ENCODE peak calls at places on chromosomes 11 and 22, in four cellular contexts. One of them, this sample, is unnamed.

GRCh38 chr22:22235564-22235963 is 9.0 kb upstream of the VPREB1 start:
- DNase-seq in A549: peak
- DNase-seq in GM12878: peak
- DNase-seq in HepG2: no peak
- DNase-seq in this sample: peak

GRCh38 chr22:17113600-17113999 is 7.6 kb downstream of the TMEM121B start:
- DNase-seq in A549: no peak
- DNase-seq in GM12878: no peak
- DNase-seq in HepG2: no peak
- DNase-seq in this sample: no peak

GRCh38 chr11:78313181-78313788 is 104.3 kb downstream of the GAB2 start:
- DNase-seq in A549: peak
- DNase-seq in GM12878: no peak
- DNase-seq in HepG2: peak
- DNase-seq in this sample: no peak

GRCh38 chr11:64764753-64765152 is 5.0 kb upstream of the PYGM start:
- DNase-seq in A549: no peak
- DNase-seq in GM12878: no peak
- DNase-seq in HepG2: no peak
- DNase-seq in this sample: no peak

GRCh38 chr11:88175004-88175706 is at the start of gene RAB38:
- DNase-seq in A549: peak
- DNase-seq in GM12878: no peak
- DNase-seq in HepG2: no peak
- DNase-seq in this sample: peak

GRCh38 chr11:94129505-94130335 is 1.1 kb downstream of the PANX1 start:
- DNase-seq in A549: no peak
- DNase-seq in GM12878: no peak
- DNase-seq in HepG2: no peak
- DNase-seq in this sample: no peak

GRCh38 chr11:33479216-33479615 is 221.4 kb downstream of the C11orf91 start:
- DNase-seq in A549: no peak
- DNase-seq in GM12878: no peak
- DNase-seq in HepG2: no peak
- DNase-seq in this sample: no peak

GRCh38 chr22:44448271-44448780 is 49.7 kb downstream of the RTL6 start:
- DNase-seq in A549: peak
- DNase-seq in GM12878: no peak
- DNase-seq in HepG2: no peak
- DNase-seq in this sample: peak

GRCh38 chr11:66417000-66417399 is 3.8 kb upstream of the NPAS4 start:
- DNase-seq in A549: no peak
- DNase-seq in GM12878: no peak
- DNase-seq in HepG2: no peak
- DNase-seq in this sample: no peak

GRCh38 chr11:2314525-2315394 is 12.9 kb downstream of the TSPAN32 start:
- DNase-seq in A549: no peak
- DNase-seq in GM12878: no peak
- DNase-seq in HepG2: no peak
- DNase-seq in this sample: peak

GRCh38 chr22:17091851-17092250 is 7.1 kb downstream of the IL17RA start:
- DNase-seq in A549: no peak
- DNase-seq in GM12878: no peak
- DNase-seq in HepG2: no peak
- DNase-seq in this sample: no peak

GRCh38 chr11:44030276-44030932 is 17.4 kb upstream of the ACCSL start:
- DNase-seq in A549: no peak
- DNase-seq in GM12878: no peak
- DNase-seq in HepG2: no peak
- DNase-seq in this sample: no peak

GRCh38 chr11:1938343-1939005 is 8.7 kb upstream of the MRPL23 start:
- DNase-seq in A549: no peak
- DNase-seq in GM12878: no peak
- DNase-seq in HepG2: no peak
- DNase-seq in this sample: peak

GRCh38 chr11:78111298-78111697 is 28.1 kb downstream of the ALG8 start:
- DNase-seq in A549: no peak
- DNase-seq in GM12878: no peak
- DNase-seq in HepG2: no peak
- DNase-seq in this sample: no peak

GRCh38 chr11:17354070-17354924 is 2.7 kb downstream of the NCR3LG1 start:
- DNase-seq in A549: peak
- DNase-seq in GM12878: peak
- DNase-seq in HepG2: peak
- DNase-seq in this sample: peak

GRCh38 chr11:118003021-118003423 is 16.8 kb downstream of the IL10RA start:
- DNase-seq in A549: no peak
- DNase-seq in GM12878: no peak
- DNase-seq in HepG2: no peak
- DNase-seq in this sample: no peak

GRCh38 chr11:122162095-122162494 is 46.1 kb upstream of the BLID start:
- DNase-seq in A549: no peak
- DNase-seq in GM12878: no peak
- DNase-seq in HepG2: no peak
- DNase-seq in this sample: no peak

GRCh38 chr11:12125609-12126149 is 15.3 kb downstream of the MICAL2 start:
- DNase-seq in A549: no peak
- DNase-seq in GM12878: no peak
- DNase-seq in HepG2: no peak
- DNase-seq in this sample: no peak

GRCh38 chr11:79661373-79661772 is 220.5 kb upstream of the TENM4 start:
- DNase-seq in A549: no peak
- DNase-seq in GM12878: no peak
- DNase-seq in HepG2: no peak
- DNase-seq in this sample: no peak

GRCh38 chr11:124115782-124116616 is 749 bp downstream of the VWA5A start:
- DNase-seq in A549: no peak
- DNase-seq in GM12878: no peak
- DNase-seq in HepG2: no peak
- DNase-seq in this sample: peak

GRCh38 chr11:60511393-60511792 is 3.8 kb upstream of the MS4A13 start:
- DNase-seq in A549: no peak
- DNase-seq in GM12878: no peak
- DNase-seq in HepG2: no peak
- DNase-seq in this sample: no peak

GRCh38 chr22:49938565-49939136 is 20.2 kb downstream of the CRELD2 start:
- DNase-seq in A549: no peak
- DNase-seq in GM12878: no peak
- DNase-seq in HepG2: no peak
- DNase-seq in this sample: no peak

GRCh38 chr11:7098235-7098832 is 9.5 kb downstream of the RBMXL2 start:
- DNase-seq in A549: peak
- DNase-seq in GM12878: peak
- DNase-seq in HepG2: peak
- DNase-seq in this sample: peak

GRCh38 chr22:46596032-46596441 is 24.1 kb upstream of the GRAMD4 start:
- DNase-seq in A549: no peak
- DNase-seq in GM12878: no peak
- DNase-seq in HepG2: no peak
- DNase-seq in this sample: peak

GRCh38 chr11:62394825-62395538 is 23.9 kb upstream of the SCGB1A1 start:
- DNase-seq in A549: peak
- DNase-seq in GM12878: peak
- DNase-seq in HepG2: peak
- DNase-seq in this sample: peak

GRCh38 chr11:122556605-122557004 is 98.9 kb upstream of the UBASH3B start:
- DNase-seq in A549: no peak
- DNase-seq in GM12878: no peak
- DNase-seq in HepG2: no peak
- DNase-seq in this sample: no peak

GRCh38 chr11:128492903-128493569 is 94.3 kb downstream of the ETS1 start:
- DNase-seq in A549: no peak
- DNase-seq in GM12878: no peak
- DNase-seq in HepG2: no peak
- DNase-seq in this sample: no peak

GRCh38 chr22:45577746-45578523 is 75.3 kb downstream of the FBLN1 start:
- DNase-seq in A549: peak
- DNase-seq in GM12878: peak
- DNase-seq in HepG2: peak
- DNase-seq in this sample: peak

GRCh38 chr11:20049231-20049630 is 111.0 kb downstream of the DBX1 start:
- DNase-seq in A549: no peak
- DNase-seq in GM12878: no peak
- DNase-seq in HepG2: no peak
- DNase-seq in this sample: no peak

GRCh38 chr11:92739020-92739419 is 230.4 kb upstream of the MTNR1B start:
- DNase-seq in A549: no peak
- DNase-seq in GM12878: no peak
- DNase-seq in HepG2: no peak
- DNase-seq in this sample: no peak

GRCh38 chr11:25052844-25053243 is 556.0 kb downstream of the LUZP2 start:
- DNase-seq in A549: no peak
- DNase-seq in GM12878: no peak
- DNase-seq in HepG2: no peak
- DNase-seq in this sample: no peak

GRCh38 chr11:72081856-72082255 is 1.2 kb downstream of the LRRC51 start:
- DNase-seq in A549: no peak
- DNase-seq in GM12878: no peak
- DNase-seq in HepG2: no peak
- DNase-seq in this sample: no peak

GRCh38 chr11:37502202-37502601 is 904.2 kb upstream of the RAG2 start:
- DNase-seq in A549: no peak
- DNase-seq in GM12878: no peak
- DNase-seq in HepG2: no peak
- DNase-seq in this sample: no peak

GRCh38 chr22:21592422-21592821 is 24.9 kb downstream of the UBE2L3 start:
- DNase-seq in A549: no peak
- DNase-seq in GM12878: no peak
- DNase-seq in HepG2: no peak
- DNase-seq in this sample: no peak

GRCh38 chr11:91174734-91175133 is 951.9 kb upstream of the CHORDC1 start:
- DNase-seq in A549: no peak
- DNase-seq in GM12878: no peak
- DNase-seq in HepG2: no peak
- DNase-seq in this sample: no peak

GRCh38 chr11:102244681-102245409 is 72.4 kb upstream of the BIRC3 start:
- DNase-seq in A549: peak
- DNase-seq in GM12878: no peak
- DNase-seq in HepG2: no peak
- DNase-seq in this sample: no peak

GRCh38 chr11:122207921-122208764 is 92.1 kb upstream of the BLID start:
- DNase-seq in A549: no peak
- DNase-seq in GM12878: no peak
- DNase-seq in HepG2: no peak
- DNase-seq in this sample: no peak

GRCh38 chr11:78449866-78450265 is 32.2 kb upstream of the GAB2 start:
- DNase-seq in A549: no peak
- DNase-seq in GM12878: no peak
- DNase-seq in HepG2: no peak
- DNase-seq in this sample: no peak

GRCh38 chr11:19790831-19791552 is 78.4 kb downstream of the NAV2 start:
- DNase-seq in A549: no peak
- DNase-seq in GM12878: peak
- DNase-seq in HepG2: no peak
- DNase-seq in this sample: no peak

DNA sequence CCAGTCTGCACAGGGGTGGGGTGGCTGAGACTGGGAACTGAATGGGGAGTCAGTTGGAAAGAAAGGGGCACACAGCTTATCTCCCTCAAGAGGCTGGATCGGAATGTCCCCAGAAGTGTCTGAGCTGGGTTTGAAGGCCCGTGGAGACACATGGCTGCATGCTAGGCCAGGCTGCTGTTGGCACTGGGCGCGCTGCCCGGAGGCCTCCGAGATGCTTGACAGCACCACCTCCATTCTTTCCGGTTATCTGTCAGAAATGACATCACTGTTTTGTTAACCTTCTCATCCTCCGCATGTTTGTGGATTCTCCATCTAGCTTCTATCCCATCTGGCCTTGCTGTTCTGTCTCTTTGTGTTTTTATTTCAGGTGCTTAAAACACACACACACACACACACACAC is 85.5 kb downstream of the APIP start:
- DNase-seq in A549: no peak
- DNase-seq in GM12878: no peak
- DNase-seq in HepG2: no peak
- DNase-seq in this sample: peak
- TF ChIP-seq PBX3 in A549: no peak
- TF ChIP-seq PBX3 in GM12878: no peak
- TF ChIP-seq PBX3 in HepG2: no peak
- TF ChIP-seq PBX3 in this sample: peak

DNA sequence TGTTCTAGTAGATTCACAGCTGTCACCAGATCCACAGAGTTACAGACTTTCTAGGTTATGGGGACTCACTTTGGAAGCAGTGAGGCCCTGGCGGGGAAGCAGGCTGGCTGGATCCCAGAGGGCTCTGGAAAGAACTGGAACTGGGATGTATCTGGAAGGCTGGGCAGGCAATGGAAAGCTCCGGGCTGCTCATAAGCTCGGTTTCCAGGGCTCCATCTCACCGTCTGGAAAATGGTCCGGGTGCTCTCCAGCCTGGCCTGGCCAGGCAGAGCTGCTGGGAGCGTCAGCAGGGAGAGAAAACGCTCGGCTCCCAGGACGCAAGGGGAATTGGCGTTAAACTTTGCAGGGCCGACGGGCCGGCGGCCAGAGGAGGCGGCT is 339 bp upstream of the SEZ6L start:
- DNase-seq in A549: no peak
- DNase-seq in GM12878: no peak
- DNase-seq in HepG2: no peak
- DNase-seq in this sample: no peak
- TF ChIP-seq PBX3 in A549: no peak
- TF ChIP-seq PBX3 in GM12878: no peak
- TF ChIP-seq PBX3 in HepG2: no peak
- TF ChIP-seq PBX3 in this sample: no peak

GRCh38 chr11:134503596-134503995 is 91.6 kb upstream of the B3GAT1 start:
- DNase-seq in A549: no peak
- DNase-seq in GM12878: no peak
- DNase-seq in HepG2: no peak
- DNase-seq in this sample: no peak
- TF ChIP-seq PBX3 in A549: no peak
- TF ChIP-seq PBX3 in GM12878: no peak
- TF ChIP-seq PBX3 in HepG2: no peak
- TF ChIP-seq PBX3 in this sample: no peak

GRCh38 chr11:8309862-8310261 is 46.2 kb upstream of the LMO1 start:
- DNase-seq in A549: peak
- DNase-seq in GM12878: no peak
- DNase-seq in HepG2: no peak
- DNase-seq in this sample: peak
- TF ChIP-seq PBX3 in A549: no peak
- TF ChIP-seq PBX3 in GM12878: no peak
- TF ChIP-seq PBX3 in HepG2: no peak
- TF ChIP-seq PBX3 in this sample: no peak

DNA sequence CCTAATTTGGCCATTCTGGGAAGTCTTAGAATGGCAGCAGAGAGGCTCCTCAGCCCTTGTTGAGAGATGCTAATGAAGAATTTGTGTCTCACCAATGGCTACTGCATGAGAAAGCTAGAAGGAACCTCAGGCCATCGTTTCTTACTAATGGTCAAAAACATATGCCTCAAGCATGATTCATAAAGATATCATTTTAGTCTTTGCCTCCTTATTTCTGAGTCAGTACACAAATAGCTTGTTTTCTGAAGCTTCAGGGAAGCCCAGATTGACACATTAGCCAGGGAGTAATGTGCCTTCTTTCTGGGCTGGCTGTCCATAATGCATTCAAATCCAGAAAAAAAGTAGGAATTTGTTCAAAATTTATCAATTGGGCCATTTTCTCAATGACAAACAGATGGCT is 169.4 kb upstream of the ZBED5 start:
- DNase-seq in A549: peak
- DNase-seq in GM12878: no peak
- DNase-seq in HepG2: no peak
- DNase-seq in this sample: no peak
- TF ChIP-seq PBX3 in A549: no peak
- TF ChIP-seq PBX3 in GM12878: no peak
- TF ChIP-seq PBX3 in HepG2: no peak
- TF ChIP-seq PBX3 in this sample: peak

This sample was measured in SK-N-SH.